ENCODE peak calls at places on chromosomes 11 and 22, in nine cellular contexts. B is tibial nerve; J is heart right ventricle; F is mesenchymal stem cell; Y is CD4-positive, alpha-beta memory T cell; Q is MM.1S; C is vagina; R is mesendoderm; E is GM23338. L is an unnamed sample. For H3K4me1, the result is how much of the 10 kb centered on the place peaks cover.

GRCh38 chr22:31637938-31638618 is 23.9 kb downstream of the PISD start:
- DNase-seq in C (no peak), Q (no peak), F (peak), J (peak), R (no peak), Y (no peak), E (no peak), B (peak), L (no peak)

GRCh38 chr11:2233693-2234455 is 36.5 kb downstream of the ASCL2 start:
- DNase-seq in F (no peak), Q (no peak), R (no peak), Y (no peak), B (no peak), J (no peak), C (no peak), E (no peak), L (no peak)

GRCh38 chr11:31474083-31474482 is 35.3 kb downstream of the IMMP1L start:
- DNase-seq in Q (no peak), J (no peak), C (no peak), Y (no peak), F (no peak), R (no peak), B (no peak), E (no peak), L (no peak)

GRCh38 chr22:49660794-49661781 is 166.6 kb downstream of the BRD1 start:
- DNase-seq in Q (no peak), Y (no peak), C (no peak), F (no peak), E (no peak), J (no peak), B (no peak), R (no peak), L (no peak)

GRCh38 chr22:46737105-46737975 is 712 bp downstream of the CERK start:
- DNase-seq in C (no peak), F (peak), R (peak), Q (peak), J (no peak), Y (peak), B (no peak), E (peak), L (peak)

GRCh38 chr11:65307298-65308229 is 7.1 kb upstream of the CDC42EP2 start:
- DNase-seq in R (no peak), J (no peak), Y (no peak), E (no peak), Q (no peak), F (no peak), C (no peak), B (no peak), L (no peak)

GRCh38 chr11:35622070-35622469 is 3.8 kb downstream of the FJX1 start:
- DNase-seq in J (no peak), Y (no peak), E (peak), C (no peak), B (no peak), F (peak), Q (no peak), R (peak), L (no peak)

GRCh38 chr11:29333993-29334780 is 682.6 kb downstream of the KCNA4 start:
- DNase-seq in Q (peak), C (no peak), B (no peak), Y (no peak), J (no peak), E (peak), R (peak), F (peak), L (no peak)

GRCh38 chr11:47330002-47330911 is 22.2 kb downstream of the MYBPC3 start:
- DNase-seq in J (peak), Q (no peak), B (no peak), C (peak), E (peak), F (no peak), R (peak), Y (no peak), L (peak)

GRCh38 chr22:35397095-35397904 is 2.6 kb upstream of the MCM5 start:
- DNase-seq in E (no peak), B (no peak), J (no peak), Y (no peak), R (peak), Q (no peak), C (no peak), F (peak), L (no peak)

GRCh38 chr22:22060200-22061084 is 77.9 kb upstream of the TOP3B start:
- DNase-seq in C (no peak), E (peak), R (peak), B (peak), J (peak), Y (no peak), Q (peak), F (peak), L (no peak)

GRCh38 chr22:19876314-19876940 is 21.8 kb upstream of the GNB1L start:
- DNase-seq in R (no peak), Q (no peak), E (no peak), J (no peak), B (no peak), F (no peak), C (no peak), Y (no peak), L (no peak)
- H3K4me1 ChIP-seq in R (under half), Q (under half), E (under half), J (under half), B (under half), F (half or more), C (half or more), Y (under half), L (under half)

GRCh38 chr11:113110046-113110445 is 148.8 kb downstream of the NCAM1 start:
- DNase-seq in J (no peak), Y (no peak), F (no peak), R (no peak), E (no peak), Q (no peak), B (no peak), C (no peak), L (no peak)

GRCh38 chr11:113103932-113104331 is 142.7 kb downstream of the NCAM1 start:
- DNase-seq in Y (no peak), E (peak), F (no peak), J (no peak), R (no peak), B (no peak), Q (no peak), C (no peak), L (no peak)

GRCh38 chr11:113104390-113105251 is 143.4 kb downstream of the NCAM1 start:
- DNase-seq in E (no peak), F (no peak), R (no peak), C (no peak), B (no peak), J (no peak), Y (no peak), Q (no peak), L (no peak)

GRCh38 chr11:113105584-113105983 is 144.4 kb downstream of the NCAM1 start:
- DNase-seq in Q (no peak), J (peak), B (no peak), Y (no peak), C (no peak), F (no peak), R (no peak), E (no peak), L (no peak)

DNA sequence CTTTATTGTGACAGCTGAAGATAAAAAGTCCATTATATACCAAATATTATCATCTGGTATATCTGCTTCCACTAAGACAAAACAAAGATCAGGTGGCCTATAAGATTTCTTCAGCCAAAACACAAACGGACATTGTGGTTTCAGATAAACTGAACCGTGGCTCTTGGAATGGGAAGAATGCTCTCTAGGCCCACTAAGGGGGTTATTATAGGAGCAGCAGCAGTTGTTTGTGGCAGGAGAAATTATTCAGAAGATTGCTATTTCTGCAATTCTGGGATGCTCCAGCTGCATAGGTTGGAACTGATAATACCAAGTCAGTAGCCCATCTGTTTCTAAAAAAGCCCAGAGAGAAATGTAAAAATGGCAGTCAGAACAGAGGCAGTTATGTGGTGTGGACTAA is 145.3 kb downstream of the NCAM1 start:
- DNase-seq in Y (no peak), J (no peak), C (no peak), R (no peak), F (peak), E (no peak), Q (no peak), B (no peak), L (no peak)
- H3K27ac ChIP-seq in Y (no peak), J (no peak), C (no peak), R (no peak), F (no peak), E (no peak), Q (no peak), B (no peak), L (no peak)

GRCh38 chr11:33721984-33722383 is 14.2 kb downstream of the CD59 start:
- DNase-seq in B (no peak), R (no peak), C (no peak), J (no peak), Y (no peak), F (no peak), E (no peak), Q (no peak), L (no peak)

GRCh38 chr11:33722579-33723234 is 13.5 kb downstream of the CD59 start:
- DNase-seq in Y (no peak), C (no peak), R (peak), F (peak), Q (no peak), E (no peak), B (no peak), J (no peak), L (no peak)

GRCh38 chr11:33719587-33719986 is 16.6 kb downstream of the CD59 start:
- DNase-seq in B (no peak), F (no peak), R (no peak), C (no peak), E (no peak), J (no peak), Q (no peak), Y (no peak), L (no peak)

GRCh38 chr11:33723238-33723881 is 12.9 kb downstream of the CD59 start:
- DNase-seq in B (no peak), C (no peak), F (peak), Q (no peak), E (no peak), Y (no peak), R (peak), J (peak), L (no peak)

DNA sequence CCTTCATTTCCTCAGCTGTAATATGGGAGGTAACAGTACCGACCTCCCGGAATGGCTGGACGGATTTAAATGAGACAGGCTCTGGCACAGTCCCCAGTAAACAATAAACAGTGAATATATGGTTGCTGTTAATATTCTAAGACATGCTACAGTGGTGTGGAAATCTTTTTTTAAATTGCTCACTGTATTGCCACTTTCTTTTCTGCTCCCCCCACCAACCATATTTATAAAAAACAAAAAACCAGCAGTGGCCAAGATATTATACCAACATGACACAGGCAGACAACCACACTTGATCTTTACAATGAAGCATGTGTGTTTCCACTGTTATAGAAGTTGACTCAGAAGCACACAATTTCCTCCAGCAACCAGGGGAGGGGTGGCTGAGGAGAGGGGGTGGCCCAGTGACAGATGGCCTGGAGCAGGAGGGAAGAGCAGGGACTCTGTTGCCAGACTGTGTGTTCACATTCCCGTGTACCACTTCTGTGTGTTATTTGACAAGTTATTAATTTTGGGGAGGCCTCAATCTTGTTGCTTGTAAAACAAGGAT is 14.9 kb downstream of the CD59 start:
- DNase-seq in Y (no peak), C (no peak), Q (no peak), F (peak), J (no peak), E (no peak), R (no peak), B (no peak), L (no peak)
- H3K4me1 ChIP-seq in Y (under half), C (half or more), Q (under half), F (under half), J (half or more), E (under half), R (under half), B (under half), L (under half)

GRCh38 chr22:23579870-23580585 is at the start of gene IGLL1:
- DNase-seq in F (no peak), C (no peak), Q (no peak), Y (no peak), J (no peak), R (no peak), E (no peak), B (no peak), L (no peak)

GRCh38 chr22:23583153-23583552 is 3.1 kb upstream of the IGLL1 start:
- DNase-seq in J (no peak), F (no peak), C (no peak), Q (no peak), B (no peak), E (no peak), Y (no peak), R (no peak), L (no peak)

GRCh38 chr22:23580586-23581251 is 629 bp upstream of the IGLL1 start:
- DNase-seq in Y (no peak), B (no peak), E (no peak), R (no peak), Q (no peak), F (no peak), C (no peak), J (no peak), L (no peak)

GRCh38 chr22:23579280-23579679 is 810 bp downstream of the IGLL1 start:
- DNase-seq in J (no peak), B (no peak), Q (no peak), C (no peak), Y (no peak), E (no peak), F (no peak), R (no peak), L (no peak)

GRCh38 chr22:23581252-23581634 is 1.2 kb upstream of the IGLL1 start:
- DNase-seq in R (no peak), J (no peak), Y (no peak), E (no peak), F (no peak), C (no peak), Q (no peak), B (no peak), L (no peak)
- H3K27ac ChIP-seq in R (no peak), J (no peak), Y (no peak), E (no peak), F (no peak), C (no peak), Q (no peak), B (no peak), L (no peak)

GRCh38 chr11:63888170-63889086 is 28.5 kb downstream of the RCOR2 start:
- DNase-seq in J (peak), C (no peak), E (peak), R (peak), Y (peak), Q (peak), F (peak), B (peak), L (peak)
- H3K4me1 ChIP-seq in J (under half), C (half or more), E (under half), R (under half), Y (half or more), Q (under half), F (under half), B (under half), L (under half)